ENCODE peak calls at places on chromosomes 6 and 20, in seven cellular contexts. One of them, this sample, is unnamed. For H3K4me1, the result is how much of the 10 kb centered on the place peaks cover.

GRCh38 chr20:4046311-4046924 is 31.1 kb upstream of the RNF24 start:
- DNase-seq in neuronal stem cell: no peak
- DNase-seq in CD8-positive, alpha-beta T cell: no peak
- DNase-seq in CD8-positive, alpha-beta memory T cell: no peak
- DNase-seq in colonic mucosa: no peak
- DNase-seq in A549: no peak
- DNase-seq in aorta: no peak
- DNase-seq in this sample: no peak

GRCh38 chr20:53001502-53002301 is 29.5 kb downstream of the TSHZ2 start:
- DNase-seq in CD8-positive, alpha-beta memory T cell: no peak
- DNase-seq in aorta: no peak
- DNase-seq in CD8-positive, alpha-beta T cell: no peak
- DNase-seq in neuronal stem cell: no peak
- DNase-seq in colonic mucosa: no peak
- DNase-seq in A549: no peak
- DNase-seq in this sample: no peak

GRCh38 chr6:60668428-60668827 is 1617.6 kb downstream of the KHDRBS2 start:
- DNase-seq in neuronal stem cell: no peak
- DNase-seq in aorta: no peak
- DNase-seq in A549: no peak
- DNase-seq in CD8-positive, alpha-beta T cell: no peak
- DNase-seq in CD8-positive, alpha-beta memory T cell: no peak
- DNase-seq in colonic mucosa: no peak
- DNase-seq in this sample: no peak

GRCh38 chr20:31605902-31606677 is 1.0 kb downstream of the ID1 start:
- DNase-seq in colonic mucosa: peak
- DNase-seq in neuronal stem cell: no peak
- DNase-seq in CD8-positive, alpha-beta T cell: no peak
- DNase-seq in aorta: peak
- DNase-seq in CD8-positive, alpha-beta memory T cell: no peak
- DNase-seq in A549: no peak
- DNase-seq in this sample: no peak

GRCh38 chr20:47355489-47356219 is 845 bp downstream of the ZMYND8 start:
- DNase-seq in A549: no peak
- DNase-seq in CD8-positive, alpha-beta memory T cell: no peak
- DNase-seq in colonic mucosa: peak
- DNase-seq in aorta: no peak
- DNase-seq in neuronal stem cell: no peak
- DNase-seq in CD8-positive, alpha-beta T cell: no peak
- DNase-seq in this sample: no peak

GRCh38 chr6:5422321-5422915 is 161.1 kb downstream of the FARS2 start:
- DNase-seq in colonic mucosa: no peak
- DNase-seq in A549: no peak
- DNase-seq in aorta: no peak
- DNase-seq in CD8-positive, alpha-beta memory T cell: no peak
- DNase-seq in neuronal stem cell: no peak
- DNase-seq in CD8-positive, alpha-beta T cell: no peak
- DNase-seq in this sample: peak

GRCh38 chr20:34538671-34539123 is 19.8 kb upstream of the MAP1LC3A start:
- DNase-seq in A549: no peak
- DNase-seq in neuronal stem cell: no peak
- DNase-seq in colonic mucosa: peak
- DNase-seq in CD8-positive, alpha-beta memory T cell: peak
- DNase-seq in aorta: peak
- DNase-seq in CD8-positive, alpha-beta T cell: peak
- DNase-seq in this sample: no peak

GRCh38 chr20:50708845-50709555 is 17.7 kb upstream of the RIPOR3 start:
- DNase-seq in CD8-positive, alpha-beta memory T cell: no peak
- DNase-seq in aorta: no peak
- DNase-seq in neuronal stem cell: no peak
- DNase-seq in CD8-positive, alpha-beta T cell: no peak
- DNase-seq in A549: no peak
- DNase-seq in colonic mucosa: no peak
- DNase-seq in this sample: no peak

GRCh38 chr6:3209114-3210023 is 18.1 kb downstream of the TUBB2B start:
- DNase-seq in A549: peak
- DNase-seq in neuronal stem cell: no peak
- DNase-seq in CD8-positive, alpha-beta memory T cell: no peak
- DNase-seq in colonic mucosa: peak
- DNase-seq in aorta: no peak
- DNase-seq in CD8-positive, alpha-beta T cell: no peak
- DNase-seq in this sample: no peak

GRCh38 chr6:141526985-141527384 is 605.7 kb upstream of the GJE1 start:
- DNase-seq in A549: no peak
- DNase-seq in CD8-positive, alpha-beta memory T cell: no peak
- DNase-seq in neuronal stem cell: no peak
- DNase-seq in aorta: no peak
- DNase-seq in colonic mucosa: no peak
- DNase-seq in CD8-positive, alpha-beta T cell: no peak
- DNase-seq in this sample: no peak

GRCh38 chr6:2216794-2217383 is 28.5 kb downstream of the GMDS start:
- DNase-seq in aorta: no peak
- DNase-seq in neuronal stem cell: no peak
- DNase-seq in CD8-positive, alpha-beta memory T cell: no peak
- DNase-seq in CD8-positive, alpha-beta T cell: no peak
- DNase-seq in colonic mucosa: no peak
- DNase-seq in A549: no peak
- DNase-seq in this sample: no peak

GRCh38 chr6:2744206-2744771 is 6.4 kb downstream of the MYLK4 start:
- DNase-seq in aorta: no peak
- DNase-seq in colonic mucosa: no peak
- DNase-seq in CD8-positive, alpha-beta T cell: no peak
- DNase-seq in A549: peak
- DNase-seq in CD8-positive, alpha-beta memory T cell: no peak
- DNase-seq in neuronal stem cell: no peak
- DNase-seq in this sample: no peak

GRCh38 chr6:8182209-8182845 is 80.0 kb upstream of the EEF1E1 start:
- DNase-seq in aorta: no peak
- DNase-seq in CD8-positive, alpha-beta T cell: no peak
- DNase-seq in neuronal stem cell: no peak
- DNase-seq in CD8-positive, alpha-beta memory T cell: no peak
- DNase-seq in colonic mucosa: no peak
- DNase-seq in A549: no peak
- DNase-seq in this sample: no peak

GRCh38 chr6:111087106-111087835 is at the start of gene SLC16A10:
- DNase-seq in aorta: peak
- DNase-seq in neuronal stem cell: peak
- DNase-seq in colonic mucosa: peak
- DNase-seq in A549: peak
- DNase-seq in CD8-positive, alpha-beta T cell: peak
- DNase-seq in CD8-positive, alpha-beta memory T cell: peak
- DNase-seq in this sample: no peak

GRCh38 chr20:56463428-56463827 is 5.0 kb upstream of the RTF2 start:
- DNase-seq in CD8-positive, alpha-beta memory T cell: peak
- DNase-seq in colonic mucosa: no peak
- DNase-seq in A549: no peak
- DNase-seq in CD8-positive, alpha-beta T cell: no peak
- DNase-seq in neuronal stem cell: no peak
- DNase-seq in aorta: no peak
- DNase-seq in this sample: no peak

GRCh38 chr6:82570083-82570482 is 206.5 kb downstream of the TPBG start:
- DNase-seq in CD8-positive, alpha-beta memory T cell: no peak
- DNase-seq in aorta: no peak
- DNase-seq in A549: no peak
- DNase-seq in colonic mucosa: no peak
- DNase-seq in CD8-positive, alpha-beta T cell: no peak
- DNase-seq in neuronal stem cell: no peak
- DNase-seq in this sample: no peak

GRCh38 chr20:445514-446336 is 16.6 kb downstream of the TBC1D20 start:
- DNase-seq in neuronal stem cell: no peak
- DNase-seq in A549: no peak
- DNase-seq in CD8-positive, alpha-beta memory T cell: no peak
- DNase-seq in CD8-positive, alpha-beta T cell: no peak
- DNase-seq in aorta: no peak
- DNase-seq in colonic mucosa: no peak
- DNase-seq in this sample: no peak

GRCh38 chr20:34861386-34862084 is 11.1 kb downstream of the GGT7 start:
- DNase-seq in CD8-positive, alpha-beta memory T cell: no peak
- DNase-seq in colonic mucosa: peak
- DNase-seq in CD8-positive, alpha-beta T cell: no peak
- DNase-seq in neuronal stem cell: no peak
- DNase-seq in A549: no peak
- DNase-seq in aorta: no peak
- DNase-seq in this sample: no peak

GRCh38 chr6:157832250-157832967 is 9.4 kb downstream of the SNX9 start:
- DNase-seq in CD8-positive, alpha-beta memory T cell: no peak
- DNase-seq in neuronal stem cell: no peak
- DNase-seq in A549: no peak
- DNase-seq in aorta: no peak
- DNase-seq in colonic mucosa: no peak
- DNase-seq in CD8-positive, alpha-beta T cell: no peak
- DNase-seq in this sample: no peak

GRCh38 chr6:157834549-157834948 is 11.5 kb downstream of the SNX9 start:
- DNase-seq in colonic mucosa: no peak
- DNase-seq in CD8-positive, alpha-beta T cell: no peak
- DNase-seq in CD8-positive, alpha-beta memory T cell: no peak
- DNase-seq in A549: no peak
- DNase-seq in aorta: no peak
- DNase-seq in neuronal stem cell: no peak
- DNase-seq in this sample: no peak

GRCh38 chr6:157831018-157831369 is 7.9 kb downstream of the SNX9 start:
- DNase-seq in colonic mucosa: no peak
- DNase-seq in CD8-positive, alpha-beta T cell: no peak
- DNase-seq in neuronal stem cell: no peak
- DNase-seq in CD8-positive, alpha-beta memory T cell: no peak
- DNase-seq in aorta: no peak
- DNase-seq in A549: no peak
- DNase-seq in this sample: no peak

GRCh38 chr6:157830354-157831017 is 7.4 kb downstream of the SNX9 start:
- DNase-seq in colonic mucosa: no peak
- DNase-seq in CD8-positive, alpha-beta memory T cell: no peak
- DNase-seq in neuronal stem cell: no peak
- DNase-seq in CD8-positive, alpha-beta T cell: no peak
- DNase-seq in A549: no peak
- DNase-seq in aorta: no peak
- DNase-seq in this sample: no peak

DNA sequence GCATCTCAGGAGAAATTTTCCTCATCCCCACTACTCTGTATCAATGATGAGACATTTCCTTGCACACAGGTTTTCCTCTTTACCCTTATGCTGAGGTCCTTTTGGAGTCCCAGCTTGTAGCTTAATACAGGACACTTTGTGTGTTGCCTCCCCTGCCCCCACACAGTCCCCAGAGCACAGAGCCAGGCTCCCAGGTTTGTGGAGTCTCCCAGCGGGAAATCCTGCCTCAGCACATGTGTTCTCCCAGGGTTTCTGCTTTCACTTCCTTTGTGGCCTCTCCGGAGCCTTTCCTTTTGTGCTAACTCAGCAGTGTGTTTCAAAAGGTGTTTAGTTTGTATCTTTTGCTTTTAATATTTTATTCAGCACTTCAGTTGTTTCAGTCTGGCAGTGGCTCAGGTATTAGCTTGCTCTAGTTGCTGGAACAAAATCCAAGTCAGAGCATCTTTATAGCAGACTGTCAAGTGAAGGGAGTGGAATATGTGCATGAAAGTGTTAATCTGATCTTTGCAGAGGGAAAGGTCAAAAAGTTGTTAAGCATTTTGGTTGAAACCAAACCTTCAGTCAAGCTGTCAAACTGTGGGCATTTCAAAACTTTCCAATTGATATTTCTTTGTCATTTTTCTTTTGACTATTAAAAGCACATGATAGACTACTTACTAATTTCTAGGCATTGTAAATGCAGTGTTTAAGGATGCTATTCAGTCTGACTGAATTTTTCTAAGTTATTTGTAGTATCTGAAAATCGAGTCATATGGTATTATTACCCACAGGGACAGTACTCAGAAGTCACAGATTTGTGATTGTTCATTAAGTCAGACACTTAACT is 8.6 kb downstream of the SNX9 start:
- DNase-seq in colonic mucosa: no peak
- DNase-seq in neuronal stem cell: no peak
- DNase-seq in CD8-positive, alpha-beta T cell: no peak
- DNase-seq in aorta: no peak
- DNase-seq in A549: no peak
- DNase-seq in CD8-positive, alpha-beta memory T cell: no peak
- DNase-seq in this sample: peak
- H3K4me3 ChIP-seq in colonic mucosa: no peak
- H3K4me3 ChIP-seq in neuronal stem cell: no peak
- H3K4me3 ChIP-seq in CD8-positive, alpha-beta T cell: no peak
- H3K4me3 ChIP-seq in aorta: no peak
- H3K4me3 ChIP-seq in A549: no peak
- H3K4me3 ChIP-seq in CD8-positive, alpha-beta memory T cell: no peak
- H3K4me3 ChIP-seq in this sample: no peak

GRCh38 chr20:25245461-25245860 is 2.4 kb upstream of the PYGB start:
- DNase-seq in colonic mucosa: peak
- DNase-seq in CD8-positive, alpha-beta memory T cell: no peak
- DNase-seq in CD8-positive, alpha-beta T cell: no peak
- DNase-seq in aorta: no peak
- DNase-seq in neuronal stem cell: no peak
- DNase-seq in A549: no peak
- DNase-seq in this sample: no peak
- H3K27ac ChIP-seq in colonic mucosa: no peak
- H3K27ac ChIP-seq in CD8-positive, alpha-beta memory T cell: no peak
- H3K27ac ChIP-seq in CD8-positive, alpha-beta T cell: no peak
- H3K27ac ChIP-seq in aorta: no peak
- H3K27ac ChIP-seq in neuronal stem cell: no peak
- H3K27ac ChIP-seq in A549: peak
- H3K27ac ChIP-seq in this sample: no peak

GRCh38 chr6:36597775-36598174 is 3.6 kb downstream of the SRSF3 start:
- DNase-seq in CD8-positive, alpha-beta T cell: no peak
- DNase-seq in CD8-positive, alpha-beta memory T cell: no peak
- DNase-seq in aorta: no peak
- DNase-seq in A549: no peak
- DNase-seq in neuronal stem cell: no peak
- DNase-seq in colonic mucosa: no peak
- DNase-seq in this sample: no peak
- H3K4me1 ChIP-seq in CD8-positive, alpha-beta T cell: half or more
- H3K4me1 ChIP-seq in CD8-positive, alpha-beta memory T cell: half or more
- H3K4me1 ChIP-seq in aorta: under half
- H3K4me1 ChIP-seq in A549: half or more
- H3K4me1 ChIP-seq in neuronal stem cell: under half
- H3K4me1 ChIP-seq in colonic mucosa: under half
- H3K4me1 ChIP-seq in this sample: under half

DNA sequence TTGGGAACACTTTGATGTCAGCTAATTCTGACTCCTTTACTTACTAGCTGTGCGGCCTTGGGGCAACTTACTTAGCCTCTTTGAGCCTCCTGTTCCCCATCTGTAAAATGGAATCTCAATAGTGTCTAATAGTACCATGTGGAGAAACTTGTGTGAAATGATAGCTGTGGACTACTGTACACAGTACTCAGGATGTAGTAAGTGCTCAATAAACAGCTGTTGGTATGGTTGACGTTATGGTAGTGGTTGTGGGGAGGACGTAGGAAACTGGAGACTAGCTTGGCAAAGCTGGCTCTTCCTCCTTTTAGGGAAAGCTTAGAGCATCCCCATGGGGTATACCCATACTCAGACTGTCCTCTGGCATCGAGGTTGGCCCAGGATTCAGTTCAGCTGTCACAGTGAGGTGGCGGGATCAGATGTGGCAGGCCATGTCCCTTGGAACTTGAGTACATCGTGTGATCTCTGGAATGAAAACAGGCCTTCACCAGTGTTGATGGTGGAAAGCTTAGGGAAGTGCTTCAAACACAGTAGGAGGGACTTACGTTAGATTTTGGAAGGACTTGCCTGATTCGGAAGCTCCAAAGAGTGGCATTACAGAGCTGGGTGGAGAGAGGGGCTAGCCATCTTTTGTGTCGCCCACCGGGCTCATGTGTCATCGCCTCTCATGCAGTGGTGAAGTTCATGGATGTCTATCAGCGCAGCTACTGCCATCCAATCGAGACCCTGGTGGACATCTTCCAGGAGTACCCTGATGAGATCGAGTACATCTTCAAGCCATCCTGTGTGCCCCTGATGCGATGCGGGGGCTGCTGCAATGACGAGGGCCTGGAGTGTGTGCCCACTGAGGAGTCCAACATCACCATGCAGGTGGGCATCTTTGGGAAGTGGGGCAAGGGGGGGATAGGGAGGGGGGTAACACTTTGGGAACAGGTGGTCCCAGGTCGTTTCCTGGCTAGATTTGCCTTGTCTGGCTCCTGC is 7.1 kb downstream of the VEGFA start:
- DNase-seq in CD8-positive, alpha-beta T cell: no peak
- DNase-seq in neuronal stem cell: no peak
- DNase-seq in CD8-positive, alpha-beta memory T cell: no peak
- DNase-seq in aorta: peak
- DNase-seq in A549: no peak
- DNase-seq in colonic mucosa: no peak
- DNase-seq in this sample: no peak
- H3K4me3 ChIP-seq in CD8-positive, alpha-beta T cell: no peak
- H3K4me3 ChIP-seq in neuronal stem cell: no peak
- H3K4me3 ChIP-seq in CD8-positive, alpha-beta memory T cell: no peak
- H3K4me3 ChIP-seq in aorta: no peak
- H3K4me3 ChIP-seq in A549: no peak
- H3K4me3 ChIP-seq in colonic mucosa: no peak
- H3K4me3 ChIP-seq in this sample: no peak